ENCODE peak calls at places on chromosomes 16 and 17, in ten cellular contexts. O is AML-193; E is neural progenitor cell; I is body of pancreas; Y is H54; A is EL; Z is ELF-1; B is stomach; Q is astrocyte of the hippocampus; F is stimulated activated CD8-positive, alpha-beta memory T cell treated with anti-CD3 and anti-CD28 coated beads, Interleukin-15, amount 100 ng/mL, for 24 hours. J is an unnamed sample.

GRCh38 chr16:54152362-54153239 is 134.0 kb downstream of the IRX3 start:
- DNase-seq in Z (peak; percentile 48), I (no peak), O (no peak), Q (no peak), B (no peak), E (peak; percentile 45), A (no peak), F (no peak), Y (no peak), J (no peak)

GRCh38 chr17:65163990-65164495 is 26.9 kb downstream of the RGS9 start:
- DNase-seq in I (no peak), Q (no peak), Y (peak; percentile 76), B (peak; percentile 41), A (peak; percentile 66), F (no peak), E (no peak), O (no peak), Z (peak; percentile 17), J (peak; percentile 65)

GRCh38 chr17:56742601-56743000 is 91.1 kb downstream of the C17orf67 start:
- DNase-seq in B (no peak), O (no peak), Z (no peak), E (no peak), F (no peak), Q (no peak), Y (no peak), A (peak; percentile 48), I (no peak), J (no peak)

GRCh38 chr16:66917741-66918140 is 944 bp downstream of the CDH16 start:
- DNase-seq in F (no peak), O (no peak), B (no peak), A (no peak), Q (no peak), E (no peak), Y (no peak), I (no peak), Z (no peak), J (no peak)

GRCh38 chr17:15308758-15309157 is 32.6 kb downstream of the TEKT3 start:
- DNase-seq in A (no peak), Z (no peak), Y (no peak), Q (no peak), O (no peak), E (no peak), F (no peak), I (no peak), B (no peak), J (no peak)

GRCh38 chr17:76467366-76467765 is at the start of gene AANAT:
- DNase-seq in A (no peak), Y (no peak), B (no peak), I (no peak), Q (no peak), Z (peak; percentile 76), F (no peak), O (no peak), E (peak; percentile 81), J (no peak)

GRCh38 chr16:22250522-22250921 is 44.4 kb downstream of the EEF2K start:
- DNase-seq in Q (peak; percentile 19), F (no peak), Y (peak; percentile 42), E (no peak), Z (no peak), B (no peak), A (peak; percentile 40), I (no peak), O (no peak), J (no peak)

GRCh38 chr17:74539281-74539820 is 6.6 kb downstream of the CD300C start:
- DNase-seq in F (no peak), Z (no peak), A (no peak), E (no peak), I (no peak), B (no peak), Q (no peak), O (no peak), Y (no peak), J (peak; percentile 43)

GRCh38 chr17:44266402-44267164 is 1.4 kb downstream of the SLC4A1 start:
- DNase-seq in Y (no peak), I (no peak), O (no peak), F (no peak), A (no peak), E (no peak), Q (no peak), B (no peak), Z (no peak), J (no peak)

GRCh38 chr16:23501291-23501690 is 9.0 kb downstream of the GGA2 start:
- DNase-seq in Y (no peak), A (no peak), O (no peak), B (peak; percentile 48), Q (no peak), I (peak; percentile 47), E (no peak), Z (no peak), F (no peak), J (no peak)

GRCh38 chr17:32488604-32489180 is 1.9 kb downstream of the CDK5R1 start:
- DNase-seq in Q (no peak), B (no peak), A (no peak), O (no peak), I (no peak), E (no peak), Y (no peak), F (no peak), Z (no peak), J (no peak)

GRCh38 chr17:44987883-44988195 is 19.7 kb upstream of the C1QL1 start:
- DNase-seq in Y (no peak), E (no peak), F (no peak), B (no peak), Q (no peak), Z (no peak), O (no peak), I (no peak), A (no peak), J (no peak)

GRCh38 chr17:70169707-70170597 is 620 bp downstream of the KCNJ2 start:
- DNase-seq in O (no peak), I (no peak), Q (peak; percentile 55), B (no peak), F (no peak), A (peak; percentile 26), Y (no peak), Z (no peak), E (no peak), J (no peak)

GRCh38 chr17:43579570-43580140 is 33.5 kb upstream of the ETV4 start:
- DNase-seq in O (no peak), Y (peak; percentile 56), Q (peak; percentile 88), F (no peak), I (no peak), A (peak; percentile 95), Z (no peak), B (no peak), E (no peak), J (no peak)

GRCh38 chr16:1425616-1426370 is 5.1 kb upstream of the PERCC1 start:
- DNase-seq in E (no peak), Y (no peak), I (no peak), F (no peak), O (no peak), B (no peak), A (no peak), Q (no peak), Z (no peak), J (peak; percentile 43)

GRCh38 chr17:44097110-44097810 is 26.2 kb downstream of the HDAC5 start:
- DNase-seq in O (no peak), I (no peak), Y (no peak), A (peak; percentile 86), Z (peak; percentile 71), E (no peak), Q (peak; percentile 74), F (no peak), B (peak; percentile 57), J (no peak)

GRCh38 chr17:44219636-44220210 is at the start of gene UBTF:
- DNase-seq in Z (no peak), Y (peak; percentile 53), O (no peak), I (peak; percentile 71), B (peak; percentile 62), E (peak; percentile 91), A (peak; percentile 67), F (no peak), Q (peak; percentile 89), J (no peak)

GRCh38 chr16:31880322-31880979 is 6.8 kb downstream of the ZNF267 start:
- DNase-seq in E (no peak), A (peak; percentile 74), B (no peak), I (no peak), Z (no peak), O (peak; percentile 17), Q (peak; percentile 78), F (no peak), Y (peak; percentile 26), J (peak; percentile 78)

GRCh38 chr16:17744903-17745581 is 274.3 kb upstream of the XYLT1 start:
- DNase-seq in B (no peak), F (no peak), I (no peak), Y (no peak), O (no peak), E (peak; percentile 76), Q (peak; percentile 3), Z (peak; percentile 32), A (no peak), J (no peak)

GRCh38 chr16:55663770-55664677 is 8.2 kb downstream of the SLC6A2 start:
- DNase-seq in O (no peak), Z (peak; percentile 81), I (no peak), B (no peak), F (no peak), A (peak; percentile 81), Y (no peak), E (no peak), Q (no peak), J (no peak)

GRCh38 chr17:71260366-71260765 is 860.5 kb upstream of the SOX9 start:
- DNase-seq in F (no peak), Q (peak; percentile 55), Z (no peak), E (no peak), O (no peak), Y (no peak), I (no peak), A (peak; percentile 4), B (no peak), J (no peak)

GRCh38 chr16:15807603-15808009 is 49.2 kb downstream of the MYH11 start:
- DNase-seq in A (no peak), F (no peak), O (no peak), Q (peak; percentile 59), Z (peak; percentile 87), B (no peak), I (no peak), E (peak; percentile 28), Y (no peak), J (no peak)

GRCh38 chr16:4976611-4977145 is 18.5 kb downstream of the SEC14L5 start:
- DNase-seq in F (no peak), B (peak; percentile 88), I (peak; percentile 81), O (no peak), Q (no peak), Z (no peak), A (no peak), E (no peak), Y (no peak), J (no peak)